ENCODE peak calls at places on chromosomes 16 and 17, in four cellular contexts. Q, Z, C and N are unnamed samples.

GRCh38 chr17:43125967-43126910 is 1.1 kb upstream of the BRCA1 start:
- DNase-seq in Q (no peak), Z (no peak), C (peak), N (peak)

GRCh38 chr16:15958703-15959348 is 9.4 kb downstream of the ABCC1 start:
- DNase-seq in Q (no peak), Z (no peak), C (no peak), N (no peak)

GRCh38 chr17:78935419-78936323 is 10.5 kb upstream of the TIMP2 start:
- DNase-seq in Q (peak), Z (peak), C (peak), N (peak)

GRCh38 chr16:85555549-85556455 is 57.3 kb upstream of the GSE1 start:
- DNase-seq in Q (peak), Z (no peak), C (peak), N (peak)

GRCh38 chr16:719815-720506 is 985 bp upstream of the ANTKMT start:
- DNase-seq in Q (no peak), Z (no peak), C (no peak), N (no peak)

GRCh38 chr17:68600881-68601564 is at the start of gene FAM20A:
- DNase-seq in Q (no peak), Z (no peak), C (peak), N (no peak)

GRCh38 chr16:10076037-10076436 is 106.2 kb downstream of the GRIN2A start:
- DNase-seq in Q (no peak), Z (no peak), C (no peak), N (no peak)

GRCh38 chr17:81703747-81704654 is 834 bp downstream of the MRPL12 start:
- DNase-seq in Q (no peak), Z (no peak), C (no peak), N (no peak)

GRCh38 chr17:59439261-59439660 is 107.8 kb downstream of the YPEL2 start:
- DNase-seq in Q (no peak), Z (no peak), C (no peak), N (no peak)

GRCh38 chr17:83079340-83079747 is at the start of gene METRNL:
- DNase-seq in Q (peak), Z (peak), C (peak), N (peak)

GRCh38 chr16:27526169-27526568 is 23.5 kb downstream of the GTF3C1 start:
- DNase-seq in Q (no peak), Z (no peak), C (no peak), N (no peak)

GRCh38 chr17:81550285-81550684 is 1.9 kb downstream of the FAAP100 start:
- DNase-seq in Q (no peak), Z (no peak), C (no peak), N (no peak)

GRCh38 chr16:8590161-8590688 is at the start of gene TMEM114:
- DNase-seq in Q (no peak), Z (no peak), C (no peak), N (no peak)

GRCh38 chr16:73697336-73697735 is 599.3 kb upstream of the PSMD7 start:
- DNase-seq in Q (no peak), Z (no peak), C (no peak), N (no peak)

GRCh38 chr16:84593825-84594724 is 23.8 kb downstream of the COTL1 start:
- DNase-seq in Q (no peak), Z (no peak), C (no peak), N (peak)

GRCh38 chr17:65013613-65014391 is 42.7 kb downstream of the GNA13 start:
- DNase-seq in Q (peak), Z (peak), C (no peak), N (peak)

GRCh38 chr17:28741358-28742349 is 2.2 kb upstream of the TRAF4 start:
- DNase-seq in Q (no peak), Z (no peak), C (no peak), N (no peak)

GRCh38 chr17:58307468-58308172 is 21.0 kb downstream of the TSPOAP1 start:
- DNase-seq in Q (no peak), Z (no peak), C (no peak), N (no peak)

GRCh38 chr16:46745594-46745993 is 2.5 kb downstream of the MYLK3 start:
- DNase-seq in Q (no peak), Z (no peak), C (no peak), N (no peak)

GRCh38 chr17:61317779-61318178 is 81.9 kb upstream of the TBX2 start:
- DNase-seq in Q (no peak), Z (no peak), C (no peak), N (no peak)

GRCh38 chr16:85491798-85492616 is 121.1 kb upstream of the GSE1 start:
- DNase-seq in Q (no peak), Z (no peak), C (peak), N (peak)

DNA sequence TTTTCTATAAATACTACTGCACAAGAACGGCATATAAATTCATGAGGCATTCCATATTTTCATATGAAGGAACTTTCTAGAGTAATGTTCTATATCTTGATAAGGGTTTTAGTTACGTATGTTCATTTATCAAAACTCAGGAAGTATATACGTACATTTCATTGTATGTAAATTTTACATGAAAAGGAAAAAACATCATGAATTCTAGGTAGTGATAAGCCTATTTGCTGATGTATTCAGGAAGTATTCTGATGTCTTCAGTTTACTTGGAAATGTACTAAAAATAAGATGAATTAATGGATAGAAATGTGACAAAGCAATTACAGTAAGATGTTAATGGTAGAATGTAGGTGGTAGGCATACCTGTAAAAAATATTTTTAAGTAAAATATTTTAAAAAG is 4.7 kb downstream of the DGKE start:
- DNase-seq in Q (no peak), Z (no peak), C (no peak), N (no peak)
- H3K4me3 ChIP-seq in Q (no peak), Z (no peak), C (no peak), N (no peak)

GRCh38 chr16:88993006-88993787 is 16.2 kb upstream of the CBFA2T3 start:
- DNase-seq in Q (no peak), Z (no peak), C (no peak), N (no peak)

GRCh38 chr16:88992351-88993005 is 15.5 kb upstream of the CBFA2T3 start:
- DNase-seq in Q (no peak), Z (no peak), C (no peak), N (no peak)

GRCh38 chr16:88988980-88989791 is 12.2 kb upstream of the CBFA2T3 start:
- DNase-seq in Q (no peak), Z (no peak), C (no peak), N (no peak)

GRCh38 chr16:88991813-88992350 is 14.9 kb upstream of the CBFA2T3 start:
- DNase-seq in Q (no peak), Z (no peak), C (no peak), N (no peak)

GRCh38 chr16:88989852-88990547 is 13.0 kb upstream of the CBFA2T3 start:
- DNase-seq in Q (no peak), Z (no peak), C (no peak), N (no peak)
- TF ChIP-seq CTCF in Q (no peak), Z (no peak), C (no peak), N (no peak)

DNA sequence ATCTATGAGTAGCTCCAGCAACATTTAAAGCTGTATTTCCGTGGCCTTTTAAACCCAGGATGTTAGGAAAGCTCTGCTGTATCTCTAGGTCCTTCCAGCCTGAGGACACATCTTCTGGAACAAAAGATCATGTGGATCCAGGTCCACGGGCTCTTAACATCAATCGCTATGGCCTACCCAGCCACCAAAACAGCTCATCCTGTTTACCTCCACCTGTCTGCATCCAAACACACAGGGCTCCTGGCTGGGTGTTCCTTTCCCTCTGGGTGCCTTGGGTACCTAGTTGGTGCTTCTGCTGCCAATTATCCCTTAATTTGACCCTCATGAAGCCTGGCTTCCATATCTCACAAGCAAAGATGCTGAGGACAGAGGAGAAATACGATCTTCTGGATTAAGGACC is 7.0 kb downstream of the PMP22 start:
- DNase-seq in Q (no peak), Z (no peak), C (no peak), N (no peak)
- H3K4me3 ChIP-seq in Q (no peak), Z (no peak), C (no peak), N (no peak)

GRCh38 chr16:66165879-66166278 is 200.6 kb upstream of the CDH5 start:
- DNase-seq in Q (no peak), Z (peak), C (no peak), N (no peak)

GRCh38 chr16:66168777-66169176 is 197.7 kb upstream of the CDH5 start:
- DNase-seq in Q (no peak), Z (no peak), C (no peak), N (no peak)

GRCh38 chr16:66169817-66170216 is 196.7 kb upstream of the CDH5 start:
- DNase-seq in Q (no peak), Z (no peak), C (no peak), N (no peak)

GRCh38 chr16:66166451-66166850 is 200.0 kb upstream of the CDH5 start:
- DNase-seq in Q (no peak), Z (peak), C (no peak), N (no peak)

DNA sequence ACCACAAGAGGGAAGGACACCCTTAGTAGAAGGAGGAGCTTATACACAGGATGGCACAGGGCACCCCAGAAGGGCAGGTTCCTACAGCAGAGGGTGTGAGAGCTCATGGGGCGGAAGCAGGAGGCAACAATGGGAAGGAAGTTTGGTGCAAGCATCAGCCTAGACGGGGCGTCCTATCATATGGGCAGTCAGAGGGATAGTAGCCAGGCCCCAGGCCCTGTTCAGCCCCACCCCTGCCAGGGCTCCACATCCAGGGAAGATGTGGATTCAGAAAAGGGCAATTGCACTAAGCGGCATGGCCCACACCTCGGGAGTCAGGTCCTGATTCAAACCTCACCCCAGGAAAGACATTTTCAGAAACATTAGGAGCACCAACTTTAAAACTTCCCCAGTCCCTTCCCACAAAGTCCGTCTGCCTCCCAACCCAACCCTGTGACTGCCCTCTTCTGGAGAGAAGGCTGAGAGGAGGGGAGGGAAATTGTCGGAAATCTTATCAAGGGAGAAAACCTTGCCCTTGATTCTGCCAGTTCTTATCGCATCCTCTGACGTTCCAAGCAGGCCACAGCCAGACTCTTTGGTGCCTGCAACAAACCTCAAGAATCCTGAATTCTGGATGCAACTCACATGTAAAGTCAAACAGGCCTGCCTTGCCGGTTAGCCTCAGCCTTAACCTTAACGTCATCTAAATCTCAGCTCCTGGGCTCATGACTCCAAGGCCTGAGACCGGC is 198.8 kb upstream of the CDH5 start:
- DNase-seq in Q (no peak), Z (peak), C (no peak), N (peak)
- TF ChIP-seq CTCF in Q (peak), Z (peak), C (no peak), N (peak)

GRCh38 chr17:6505425-6506142 is 50.8 kb downstream of the PITPNM3 start:
- DNase-seq in Q (peak), Z (peak), C (peak), N (peak)
- H3K4me3 ChIP-seq in Q (no peak), Z (no peak), C (no peak), N (no peak)

GRCh38 chr16:64172652-64173051 is 949.2 kb downstream of the CDH11 start:
- DNase-seq in Q (no peak), Z (no peak), C (no peak), N (no peak)
- TF ChIP-seq CTCF in Q (no peak), Z (no peak), C (no peak), N (no peak)

GRCh38 chr16:51151435-51151950 is 423 bp upstream of the SALL1 start:
- DNase-seq in Q (no peak), Z (peak), C (peak), N (peak)
- H3K4me3 ChIP-seq in Q (peak), Z (peak), C (peak), N (peak)